ENCODE peak calls at places on chromosomes 5 and 9, in ten cellular contexts. O is IMR-90, G is stomach, Y is esophagus squamous epithelium, C is endothelial cell of umbilical vein, Q is body of pancreas, D is Peyer's patch, H is GM12878, N is breast epithelium, E is heart left ventricle. M is an unnamed sample.

GRCh38 chr5:102811962-102812361 is 56.9 kb downstream of the PAM start:
- DNase-seq in O (peak; percentile 82), G (no peak), Y (no peak), C (peak; percentile 85), Q (no peak), D (no peak), H (no peak), N (no peak), E (no peak), M (no peak)

GRCh38 chr5:75108931-75109596 is 56.7 kb upstream of the GCNT4 start:
- DNase-seq in O (no peak), G (no peak), Y (no peak), C (no peak), Q (no peak), D (no peak), H (no peak), N (no peak), E (no peak), M (no peak)

GRCh38 chr9:37039065-37039464 is 5.0 kb upstream of the PAX5 start:
- DNase-seq in O (no peak), G (no peak), Y (no peak), C (no peak), Q (no peak), D (no peak), H (no peak), N (no peak), E (no peak), M (no peak)

GRCh38 chr9:98607152-98607551 is 101.6 kb downstream of the GABBR2 start:
- DNase-seq in O (peak; percentile 98), G (no peak), Y (no peak), C (no peak), Q (no peak), D (no peak), H (no peak), N (no peak), E (no peak), M (no peak)

GRCh38 chr5:107381189-107381856 is 289.4 kb downstream of the EFNA5 start:
- DNase-seq in O (peak; percentile 75), G (no peak), Y (no peak), C (no peak), Q (no peak), D (no peak), H (no peak), N (no peak), E (no peak), M (no peak)

GRCh38 chr5:141328231-141328630 is 2.1 kb upstream of the PCDHGA1 start:
- DNase-seq in O (no peak), G (no peak), Y (no peak), C (no peak), Q (no peak), D (no peak), H (no peak), N (no peak), E (no peak), M (no peak)

GRCh38 chr5:159912033-159912800 is 4.1 kb upstream of the ADRA1B start:
- DNase-seq in O (peak; percentile 65), G (no peak), Y (no peak), C (peak; percentile 71), Q (no peak), D (no peak), H (no peak), N (no peak), E (no peak), M (no peak)

GRCh38 chr9:87803166-87803565 is 77.2 kb downstream of the CTSL start:
- DNase-seq in O (no peak), G (no peak), Y (no peak), C (no peak), Q (no peak), D (no peak), H (no peak), N (no peak), E (no peak), M (no peak)

GRCh38 chr5:146151970-146152369 is 30.5 kb downstream of the LARS1 start:
- DNase-seq in O (no peak), G (no peak), Y (no peak), C (no peak), Q (no peak), D (no peak), H (no peak), N (no peak), E (no peak), M (no peak)

GRCh38 chr5:387491-388265 is 55.3 kb upstream of the EXOC3 start:
- DNase-seq in O (no peak), G (no peak), Y (no peak), C (no peak), Q (no peak), D (peak; percentile 8), H (no peak), N (no peak), E (no peak), M (peak; percentile 52)

DNA sequence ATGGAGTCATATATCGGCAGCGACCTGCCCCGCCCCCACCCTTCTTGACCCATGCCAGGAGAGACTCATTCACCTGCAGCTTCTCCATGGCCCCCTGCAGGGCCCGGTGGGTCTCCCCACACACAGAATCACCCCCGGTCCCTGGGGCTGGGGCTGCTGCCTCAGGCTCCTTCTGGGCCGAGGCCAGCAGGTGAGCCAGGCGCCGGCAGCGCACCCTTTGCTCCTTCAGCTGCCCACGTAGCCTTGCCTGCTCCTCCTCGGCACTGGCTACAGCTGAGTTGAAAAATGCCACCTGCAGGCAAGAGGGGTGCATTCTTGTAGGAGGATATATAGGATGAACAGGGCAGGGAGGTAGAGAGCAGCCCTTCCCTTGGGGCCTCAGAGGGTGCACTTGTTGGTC is 17.9 kb downstream of the GOLGA2 start:
- DNase-seq in O (no peak), G (no peak), Y (no peak), C (no peak), Q (no peak), D (no peak), H (no peak), N (no peak), E (no peak), M (no peak)
- H3K36me3 ChIP-seq in O (peaks cover 70% of the 10 kb centered on the region), G (peaks cover 61% of the 10 kb centered on the region), Y (peaks cover 42% of the 10 kb centered on the region), C (peaks cover 52% of the 10 kb centered on the region), Q (peaks cover 21% of the 10 kb centered on the region), D (peaks cover 69% of the 10 kb centered on the region), H (peaks cover 9% of the 10 kb centered on the region), N (peaks cover 17% of the 10 kb centered on the region), E (peaks cover 67% of the 10 kb centered on the region), M (peaks cover 64% of the 10 kb centered on the region)

GRCh38 chr5:179377421-179378115 is 32.3 kb upstream of the ADAMTS2 start:
- DNase-seq in O (peak; percentile 18), G (peak; percentile 3), Y (no peak), C (no peak), Q (no peak), D (no peak), H (no peak), N (peak; percentile 43), E (no peak), M (peak; percentile 49)

GRCh38 chr5:179376701-179377420 is 31.6 kb upstream of the ADAMTS2 start:
- DNase-seq in O (no peak), G (peak; percentile 23), Y (no peak), C (no peak), Q (no peak), D (no peak), H (no peak), N (peak; percentile 50), E (no peak), M (peak; percentile 33)

GRCh38 chr5:179379321-179379890 is 34.1 kb upstream of the ADAMTS2 start:
- DNase-seq in O (no peak), G (no peak), Y (no peak), C (no peak), Q (no peak), D (no peak), H (no peak), N (no peak), E (no peak), M (peak; percentile 42)

GRCh38 chr5:179378441-179379271 is 33.4 kb upstream of the ADAMTS2 start:
- DNase-seq in O (peak; percentile 78), G (no peak), Y (no peak), C (no peak), Q (no peak), D (no peak), H (no peak), N (peak; percentile 27), E (no peak), M (peak; percentile 40)

GRCh38 chr5:179378116-179378440 is 32.8 kb upstream of the ADAMTS2 start:
- DNase-seq in O (no peak), G (no peak), Y (no peak), C (no peak), Q (no peak), D (no peak), H (no peak), N (peak; percentile 7), E (no peak), M (no peak)
- H3K4me3 ChIP-seq in O (no peak overlapping the region), G (no peak overlapping the region), Y (no peak overlapping the region), C (no peak overlapping the region), Q (no peak overlapping the region), D (no peak overlapping the region), H (no peak overlapping the region), N (no peak overlapping the region), E (no peak overlapping the region), M (no peak overlapping the region)

GRCh38 chr5:88826959-88827585 is 55.9 kb downstream of the MEF2C start:
- DNase-seq in O (peak; percentile 90), G (no peak), Y (no peak), C (peak; percentile 99), Q (no peak), D (peak; percentile 64), H (peak; percentile 98), N (no peak), E (peak; percentile 78), M (no peak)
- TF ChIP-seq POLR2A in O (no peak), G (no peak), Y (no peak), C (peak; percentile 73), Q (peak; percentile 21), D (no peak), H (peak; percentile 52), N (no peak), E (no peak), M (no peak)

DNA sequence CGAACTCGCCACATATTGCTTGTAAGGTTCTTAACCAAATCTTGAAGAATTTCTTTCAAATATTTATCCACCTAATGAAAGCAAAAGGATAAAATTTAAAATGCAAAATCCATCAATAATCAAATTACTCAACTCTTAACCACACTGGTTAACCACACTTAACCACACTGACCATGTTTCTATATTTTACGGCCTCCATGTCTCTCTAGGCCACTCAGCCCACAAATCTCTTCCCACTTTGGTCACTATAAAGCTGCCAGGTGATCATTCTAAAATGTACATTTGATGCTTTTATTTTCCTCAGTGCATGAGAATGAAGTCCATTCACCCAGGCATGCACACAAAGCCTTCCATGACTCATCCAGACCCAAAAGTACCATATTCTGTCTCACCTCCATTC is 56.4 kb upstream of the OR2K2 start:
- DNase-seq in O (no peak), G (no peak), Y (no peak), C (no peak), Q (no peak), D (no peak), H (no peak), N (no peak), E (no peak), M (no peak)
- H3K36me3 ChIP-seq in O (peaks cover 47% of the 10 kb centered on the region), G (peaks cover 61% of the 10 kb centered on the region), Y (peaks cover 30% of the 10 kb centered on the region), C (peaks cover 27% of the 10 kb centered on the region), Q (peaks cover 8% of the 10 kb centered on the region), D (peaks cover 97% of the 10 kb centered on the region), H (peaks cover 9% of the 10 kb centered on the region), N (peaks cover 6% of the 10 kb centered on the region), E (peaks cover 98% of the 10 kb centered on the region), M (peaks cover 98% of the 10 kb centered on the region)